ENCODE peak calls at places on chromosome 20, in eight cellular contexts. P is kidney tubule cell, R is T-helper 17 cell, F is Peyer's patch, E is heart left ventricle, A is GOT3, C is amniotic stem cell, T is GM19239. X is an unnamed sample.

GRCh38 chr20:19492116-19492515 is 265.9 kb upstream of the RIN2 start:
- DNase-seq in P (no peak), R (no peak), F (no peak), E (no peak), A (no peak), C (no peak), T (no peak), X (no peak)

GRCh38 chr20:36421641-36422040 is 115.5 kb downstream of the DLGAP4 start:
- DNase-seq in P (no peak), R (no peak), F (no peak), E (no peak), A (no peak), C (no peak), T (no peak), X (peak; percentile 49)

GRCh38 chr20:1331801-1332453 is 3.0 kb upstream of the SDCBP2 start:
- DNase-seq in P (no peak), R (no peak), F (no peak), E (peak; percentile 5), A (no peak), C (no peak), T (no peak), X (no peak)

GRCh38 chr20:25284131-25284601 is 36.3 kb downstream of the PYGB start:
- DNase-seq in P (no peak), R (no peak), F (peak; percentile 40), E (peak; percentile 8), A (no peak), C (no peak), T (no peak), X (no peak)

GRCh38 chr20:62606551-62607201 is 35.6 kb upstream of the SLCO4A1 start:
- DNase-seq in P (peak; percentile 79), R (no peak), F (peak; percentile 82), E (peak; percentile 73), A (no peak), C (no peak), T (no peak), X (no peak)

GRCh38 chr20:21396045-21396893 is 1.1 kb downstream of the NKX2-4 start:
- DNase-seq in P (no peak), R (peak; percentile 17), F (no peak), E (peak; percentile 17), A (no peak), C (no peak), T (no peak), X (no peak)

GRCh38 chr20:18749528-18749927 is 64.1 kb upstream of the SCP2D1 start:
- DNase-seq in P (no peak), R (no peak), F (no peak), E (no peak), A (no peak), C (no peak), T (no peak), X (no peak)

GRCh38 chr20:37903317-37904007 is 535 bp downstream of the VSTM2L start:
- DNase-seq in P (no peak), R (no peak), F (no peak), E (no peak), A (no peak), C (no peak), T (no peak), X (no peak)

GRCh38 chr20:49674383-49675352 is 39.0 kb downstream of the B4GALT5 start:
- DNase-seq in P (peak; percentile 93), R (no peak), F (peak; percentile 58), E (no peak), A (no peak), C (no peak), T (no peak), X (no peak)

GRCh38 chr20:61044499-61044898 is 207.6 kb upstream of the CDH4 start:
- DNase-seq in P (no peak), R (no peak), F (no peak), E (no peak), A (no peak), C (no peak), T (no peak), X (no peak)

GRCh38 chr20:32052792-32053362 is 835 bp downstream of the HCK start:
- DNase-seq in P (no peak), R (no peak), F (peak; percentile 76), E (peak; percentile 74), A (no peak), C (no peak), T (no peak), X (no peak)

GRCh38 chr20:59159822-59160740 is 3.5 kb upstream of the ZNF831 start:
- DNase-seq in P (no peak), R (no peak), F (peak; percentile 62), E (no peak), A (no peak), C (no peak), T (no peak), X (no peak)

GRCh38 chr20:12928755-12929401 is 79.9 kb upstream of the SPTLC3 start:
- DNase-seq in P (peak; percentile 90), R (no peak), F (no peak), E (no peak), A (no peak), C (no peak), T (no peak), X (no peak)

GRCh38 chr20:53943522-53944291 is 126.7 kb downstream of the BCAS1 start:
- DNase-seq in P (peak; percentile 49), R (no peak), F (peak; percentile 64), E (no peak), A (no peak), C (no peak), T (no peak), X (no peak)

GRCh38 chr20:44609006-44609510 is 26.7 kb downstream of the PKIG start:
- DNase-seq in P (peak; percentile 4), R (no peak), F (peak; percentile 44), E (no peak), A (no peak), C (no peak), T (no peak), X (no peak)

GRCh38 chr20:13037727-13038126 is 29.0 kb downstream of the SPTLC3 start:
- DNase-seq in P (peak; percentile 56), R (no peak), F (no peak), E (no peak), A (no peak), C (no peak), T (no peak), X (no peak)

GRCh38 chr20:4656491-4656890 is 65.2 kb upstream of the PRND start:
- DNase-seq in P (no peak), R (no peak), F (no peak), E (no peak), A (no peak), C (no peak), T (no peak), X (no peak)

GRCh38 chr20:36924167-36925045 is 27.1 kb downstream of the SAMHD1 start:
- DNase-seq in P (peak; percentile 47), R (no peak), F (peak; percentile 14), E (no peak), A (no peak), C (no peak), T (no peak), X (no peak)

GRCh38 chr20:49747707-49748524 is 34.2 kb upstream of the B4GALT5 start:
- DNase-seq in P (no peak), R (no peak), F (peak; percentile 73), E (peak; percentile 88), A (no peak), C (no peak), T (no peak), X (peak; percentile 21)

GRCh38 chr20:8144282-8145245 is 12.5 kb downstream of the PLCB1 start:
- DNase-seq in P (peak; percentile 60), R (no peak), F (peak; percentile 49), E (no peak), A (no peak), C (no peak), T (no peak), X (no peak)

GRCh38 chr20:50001784-50002311 is 19.1 kb downstream of the SNAI1 start:
- DNase-seq in P (peak; percentile 81), R (no peak), F (no peak), E (no peak), A (no peak), C (no peak), T (no peak), X (no peak)

GRCh38 chr20:53124075-53124532 is 151.9 kb downstream of the TSHZ2 start:
- DNase-seq in P (no peak), R (no peak), F (no peak), E (no peak), A (no peak), C (no peak), T (no peak), X (no peak)